ENCODE peak calls at places on chromosomes 12 and 14, in eight cellular contexts. W, L, F, D, N, S, G and T are unnamed samples.

GRCh38 chr12:81517296-81517695 is 241.9 kb downstream of the PPFIA2 start:
- DNase-seq in L (no peak), S (no peak), D (no peak), F (no peak), G (no peak), W (no peak), N (peak), T (no peak)

GRCh38 chr14:47366006-47366405 is 309.4 kb downstream of the MDGA2 start:
- DNase-seq in F (no peak), G (no peak), N (no peak), S (no peak), D (no peak), L (no peak), W (no peak), T (no peak)

GRCh38 chr14:101110729-101111619 is 207.5 kb upstream of the RTL1 start:
- DNase-seq in N (no peak), F (no peak), W (no peak), D (no peak), S (no peak), L (no peak), G (no peak), T (no peak)

GRCh38 chr12:99772274-99772673 is 124.7 kb downstream of the GARIN6 start:
- DNase-seq in L (no peak), N (no peak), D (no peak), S (no peak), G (no peak), W (no peak), F (no peak), T (no peak)

GRCh38 chr14:31336646-31337045 is 83.7 kb downstream of the HEATR5A start:
- DNase-seq in S (no peak), W (peak), F (no peak), G (no peak), L (no peak), D (peak), N (no peak), T (no peak)

GRCh38 chr12:115500872-115501271 is 776.6 kb downstream of the MED13L start:
- DNase-seq in G (no peak), N (no peak), F (no peak), L (no peak), D (no peak), S (no peak), W (no peak), T (no peak)

GRCh38 chr12:68617160-68617926 is 6.6 kb downstream of the RAP1B start:
- DNase-seq in D (no peak), F (no peak), W (no peak), S (no peak), L (no peak), N (no peak), G (no peak), T (no peak)

GRCh38 chr12:42560977-42561376 is 28.6 kb downstream of the PRICKLE1 start:
- DNase-seq in D (no peak), F (no peak), L (no peak), W (no peak), N (no peak), G (no peak), S (no peak), T (no peak)

GRCh38 chr12:129258781-129259318 is 405.6 kb downstream of the GLT1D1 start:
- DNase-seq in S (no peak), G (no peak), F (no peak), D (no peak), W (no peak), L (no peak), N (no peak), T (no peak)

GRCh38 chr12:130880411-130880885 is 8.6 kb downstream of the RAN start:
- DNase-seq in W (no peak), S (peak), G (no peak), L (no peak), F (no peak), N (no peak), D (no peak), T (peak)

GRCh38 chr12:9391751-9392240 is 183.6 kb upstream of the PZP start:
- DNase-seq in G (no peak), F (no peak), N (no peak), W (no peak), S (no peak), L (no peak), D (peak), T (no peak)

GRCh38 chr14:35389315-35389667 is 15.3 kb downstream of the NFKBIA start:
- DNase-seq in W (no peak), S (no peak), G (no peak), D (no peak), N (no peak), L (no peak), F (no peak), T (no peak)